ENCODE peak calls at places on chromosomes 3 and 15, in six cellular contexts. R is fibroblast of lung, I is PC-3, A is spleen, K is psoas muscle, Y is A549. X is an unnamed sample.

GRCh38 chr3:61169621-61170251 is 81.5 kb downstream of the FHIT start:
- DNase-seq in R (no peak), I (no peak), A (no peak), K (no peak), Y (no peak), X (no peak)

GRCh38 chr15:68682330-68682729 is 103.5 kb downstream of the CORO2B start:
- DNase-seq in R (no peak), I (no peak), A (no peak), K (no peak), Y (no peak), X (no peak)

GRCh38 chr3:40516201-40516600 is 8.6 kb upstream of the ZNF621 start:
- DNase-seq in R (no peak), I (no peak), A (no peak), K (no peak), Y (no peak), X (no peak)

GRCh38 chr15:97126556-97127233 is 796.2 kb downstream of the NR2F2 start:
- DNase-seq in R (no peak), I (peak), A (no peak), K (no peak), Y (no peak), X (no peak)

GRCh38 chr3:178308696-178309278 is 227.4 kb upstream of the KCNMB2 start:
- DNase-seq in R (no peak), I (no peak), A (no peak), K (no peak), Y (no peak), X (no peak)

GRCh38 chr3:39205919-39206516 is 13.6 kb upstream of the XIRP1 start:
- DNase-seq in R (no peak), I (peak), A (no peak), K (no peak), Y (no peak), X (no peak)

GRCh38 chr3:18442743-18443669 is 17.9 kb upstream of the SATB1 start:
- DNase-seq in R (no peak), I (no peak), A (no peak), K (no peak), Y (no peak), X (no peak)

GRCh38 chr3:25508901-25509300 is 80.8 kb downstream of the RARB start:
- DNase-seq in R (no peak), I (peak), A (no peak), K (no peak), Y (peak), X (no peak)

GRCh38 chr3:59659755-59660154 is 609.9 kb upstream of the CFAP20DC start:
- DNase-seq in R (no peak), I (no peak), A (no peak), K (no peak), Y (no peak), X (no peak)

GRCh38 chr15:68354923-68355322 is 77.0 kb downstream of the ITGA11 start:
- DNase-seq in R (peak), I (peak), A (no peak), K (no peak), Y (peak), X (no peak)

GRCh38 chr3:195100903-195101591 is 169.9 kb downstream of the XXYLT1 start:
- DNase-seq in R (peak), I (no peak), A (peak), K (no peak), Y (no peak), X (no peak)

GRCh38 chr3:77915341-77915740 is 875.4 kb downstream of the ROBO2 start:
- DNase-seq in R (no peak), I (no peak), A (no peak), K (no peak), Y (no peak), X (no peak)

GRCh38 chr3:155282416-155283091 is 10.9 kb downstream of the STRIT1 start:
- DNase-seq in R (peak), I (peak), A (no peak), K (no peak), Y (no peak), X (no peak)

GRCh38 chr3:122151480-122151879 is 32.0 kb upstream of the CASR start:
- DNase-seq in R (no peak), I (peak), A (no peak), K (no peak), Y (no peak), X (no peak)

GRCh38 chr3:10973196-10973595 is 19.4 kb upstream of the SLC6A1 start:
- DNase-seq in R (no peak), I (no peak), A (peak), K (no peak), Y (no peak), X (no peak)

GRCh38 chr3:194956697-194957396 is 271.2 kb downstream of the FAM43A start:
- DNase-seq in R (no peak), I (no peak), A (no peak), K (no peak), Y (no peak), X (no peak)

GRCh38 chr3:39361252-39361927 is 21.8 kb upstream of the SLC25A38 start:
- DNase-seq in R (no peak), I (no peak), A (no peak), K (no peak), Y (no peak), X (no peak)

GRCh38 chr3:50405249-50405648 is 45.9 kb upstream of the TMEM115 start:
- DNase-seq in R (peak), I (peak), A (no peak), K (no peak), Y (no peak), X (peak)

GRCh38 chr3:120506076-120506827 is 55.5 kb upstream of the FSTL1 start:
- DNase-seq in R (no peak), I (peak), A (no peak), K (no peak), Y (no peak), X (no peak)

GRCh38 chr3:141498592-141499223 is 11.9 kb downstream of the RASA2 start:
- DNase-seq in R (no peak), I (no peak), A (peak), K (no peak), Y (no peak), X (peak)

GRCh38 chr3:113910966-113911365 is 36.8 kb upstream of the ZDHHC23 start:
- DNase-seq in R (no peak), I (no peak), A (no peak), K (no peak), Y (no peak), X (no peak)

GRCh38 chr3:72669224-72669623 is 179.0 kb downstream of the SHQ1 start:
- DNase-seq in R (no peak), I (no peak), A (no peak), K (no peak), Y (no peak), X (no peak)

GRCh38 chr15:30991301-30992072 is at the start of gene MTMR10:
- DNase-seq in R (peak), I (peak), A (peak), K (peak), Y (peak), X (peak)

GRCh38 chr3:32821686-32822296 is 4.0 kb downstream of the TRIM71 start:
- DNase-seq in R (no peak), I (no peak), A (no peak), K (no peak), Y (no peak), X (no peak)
- H3K27ac ChIP-seq in R (no peak), I (no peak), A (no peak), K (no peak), Y (no peak), X (no peak)

GRCh38 chr3:105362021-105362665 is 4.6 kb upstream of the ALCAM start:
- DNase-seq in R (peak), I (peak), A (no peak), K (no peak), Y (no peak), X (no peak)
- H3K4me3 ChIP-seq in R (no peak), I (peak), A (no peak), K (no peak), Y (no peak), X (no peak)

DNA sequence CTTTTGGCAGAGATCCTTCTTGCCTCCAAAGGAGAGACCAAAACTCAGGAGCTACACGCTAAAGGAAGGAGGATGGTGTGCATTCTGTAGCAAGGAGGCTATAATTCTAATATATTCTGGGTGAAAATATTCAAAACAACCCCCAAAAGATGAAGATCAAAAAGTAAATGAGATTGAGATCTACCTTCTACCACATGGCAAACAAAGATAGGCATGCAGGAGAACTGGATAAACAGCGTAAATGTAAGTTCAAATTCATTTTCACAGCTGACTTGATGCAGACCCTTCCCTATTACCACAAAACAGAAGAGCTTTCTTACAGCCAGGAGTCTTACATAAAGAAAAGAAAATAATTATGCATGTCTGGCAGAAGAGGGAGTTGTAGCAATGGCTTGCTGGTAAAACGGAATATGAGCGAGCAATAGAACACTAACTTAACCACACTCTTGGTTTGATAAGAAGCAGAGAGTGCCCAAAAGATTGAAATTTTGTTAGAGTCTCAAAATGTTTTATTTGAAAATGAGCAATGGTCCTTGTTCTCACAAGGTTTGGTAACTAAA is 272.7 kb downstream of the MECOM start:
- DNase-seq in R (peak), I (peak), A (no peak), K (no peak), Y (no peak), X (no peak)
- H3K27ac ChIP-seq in R (no peak), I (no peak), A (no peak), K (no peak), Y (no peak), X (no peak)

GRCh38 chr15:72230197-72231065 is 559 bp downstream of the PKM start:
- DNase-seq in R (peak), I (peak), A (peak), K (peak), Y (peak), X (peak)

GRCh38 chr15:72227192-72227586 is 3.8 kb downstream of the PKM start:
- DNase-seq in R (peak), I (peak), A (no peak), K (peak), Y (peak), X (no peak)

GRCh38 chr15:72229076-72229946 is 1.7 kb downstream of the PKM start:
- DNase-seq in R (peak), I (no peak), A (no peak), K (peak), Y (no peak), X (peak)

GRCh38 chr15:72229947-72230196 is 1.1 kb downstream of the PKM start:
- DNase-seq in R (no peak), I (no peak), A (no peak), K (no peak), Y (no peak), X (no peak)

DNA sequence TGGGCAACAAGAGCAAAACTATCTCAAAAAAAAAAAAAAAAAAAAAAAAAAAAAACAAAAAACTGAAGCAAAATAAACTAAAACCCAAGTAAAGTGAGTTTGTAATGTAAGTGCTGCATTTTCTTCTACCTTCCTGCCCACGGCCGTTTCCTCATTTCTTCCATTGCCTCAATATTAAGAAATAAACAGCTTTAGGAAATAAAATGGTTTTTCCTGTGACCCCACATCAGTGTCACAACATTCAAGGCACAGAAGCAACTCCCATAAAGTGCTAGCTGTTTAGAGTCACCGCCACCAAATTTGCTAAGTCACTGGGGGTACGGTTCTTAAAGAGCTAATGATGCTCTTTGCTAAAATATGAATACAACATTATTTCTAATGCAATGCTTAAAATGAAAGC is 3.3 kb downstream of the PKM start:
- DNase-seq in R (peak), I (peak), A (no peak), K (no peak), Y (no peak), X (no peak)
- H3K4me3 ChIP-seq in R (peak), I (peak), A (peak), K (peak), Y (peak), X (no peak)

GRCh38 chr3:42511196-42511595 is 8.8 kb downstream of the VIPR1 start:
- DNase-seq in R (no peak), I (no peak), A (no peak), K (no peak), Y (no peak), X (no peak)
- H3K27ac ChIP-seq in R (no peak), I (no peak), A (no peak), K (no peak), Y (no peak), X (no peak)